ENCODE peak calls at places on chromosomes 1 and 21, in ten cellular contexts. One of them, this sample, is unnamed.

GRCh38 chr1:168735987-168736386 is 7.0 kb upstream of the DPT start:
- DNase-seq in T-helper 2 cell: no peak
- DNase-seq in iPS-NIHi11: no peak
- DNase-seq in mucosa of gallbladder: no peak
- DNase-seq in activated naive CD4-positive, alpha-beta T cell treated with anti-CD3 and anti-CD28 coated beads, Interleukin-2, amount 50 U/mL, for 72 hours: no peak
- DNase-seq in HTR-8/SVneo: no peak
- DNase-seq in NCI-H69: no peak
- DNase-seq in GM23338: no peak
- DNase-seq in NCI-H2081 treated with DMSO at 0.1 percent for 48 hours: no peak
- DNase-seq in endodermal cell: no peak
- DNase-seq in this sample: no peak

GRCh38 chr1:4305526-4306301 is 348.7 kb upstream of the AJAP1 start:
- DNase-seq in T-helper 2 cell: no peak
- DNase-seq in iPS-NIHi11: no peak
- DNase-seq in mucosa of gallbladder: no peak
- DNase-seq in activated naive CD4-positive, alpha-beta T cell treated with anti-CD3 and anti-CD28 coated beads, Interleukin-2, amount 50 U/mL, for 72 hours: no peak
- DNase-seq in HTR-8/SVneo: no peak
- DNase-seq in NCI-H69: no peak
- DNase-seq in GM23338: no peak
- DNase-seq in NCI-H2081 treated with DMSO at 0.1 percent for 48 hours: no peak
- DNase-seq in endodermal cell: peak; percentile 13
- DNase-seq in this sample: no peak

GRCh38 chr1:53089478-53090226 is 27.6 kb downstream of the PODN start:
- DNase-seq in T-helper 2 cell: no peak
- DNase-seq in iPS-NIHi11: no peak
- DNase-seq in mucosa of gallbladder: peak; percentile 81
- DNase-seq in activated naive CD4-positive, alpha-beta T cell treated with anti-CD3 and anti-CD28 coated beads, Interleukin-2, amount 50 U/mL, for 72 hours: no peak
- DNase-seq in HTR-8/SVneo: no peak
- DNase-seq in NCI-H69: no peak
- DNase-seq in GM23338: no peak
- DNase-seq in NCI-H2081 treated with DMSO at 0.1 percent for 48 hours: no peak
- DNase-seq in endodermal cell: no peak
- DNase-seq in this sample: peak; percentile 73

GRCh38 chr1:243415663-243416365 is 160.0 kb downstream of the SDCCAG8 start:
- DNase-seq in T-helper 2 cell: no peak
- DNase-seq in iPS-NIHi11: no peak
- DNase-seq in mucosa of gallbladder: no peak
- DNase-seq in activated naive CD4-positive, alpha-beta T cell treated with anti-CD3 and anti-CD28 coated beads, Interleukin-2, amount 50 U/mL, for 72 hours: no peak
- DNase-seq in HTR-8/SVneo: no peak
- DNase-seq in NCI-H69: peak; percentile 77
- DNase-seq in GM23338: peak; percentile 20
- DNase-seq in NCI-H2081 treated with DMSO at 0.1 percent for 48 hours: no peak
- DNase-seq in endodermal cell: peak; percentile 52
- DNase-seq in this sample: no peak

GRCh38 chr1:65343286-65343685 is 33.9 kb downstream of the DNAJC6 start:
- DNase-seq in T-helper 2 cell: no peak
- DNase-seq in iPS-NIHi11: no peak
- DNase-seq in mucosa of gallbladder: no peak
- DNase-seq in activated naive CD4-positive, alpha-beta T cell treated with anti-CD3 and anti-CD28 coated beads, Interleukin-2, amount 50 U/mL, for 72 hours: no peak
- DNase-seq in HTR-8/SVneo: no peak
- DNase-seq in NCI-H69: no peak
- DNase-seq in GM23338: no peak
- DNase-seq in NCI-H2081 treated with DMSO at 0.1 percent for 48 hours: no peak
- DNase-seq in endodermal cell: no peak
- DNase-seq in this sample: no peak

GRCh38 chr1:57474097-57474750 is 50.4 kb upstream of the DAB1 start:
- DNase-seq in T-helper 2 cell: no peak
- DNase-seq in iPS-NIHi11: no peak
- DNase-seq in mucosa of gallbladder: no peak
- DNase-seq in activated naive CD4-positive, alpha-beta T cell treated with anti-CD3 and anti-CD28 coated beads, Interleukin-2, amount 50 U/mL, for 72 hours: no peak
- DNase-seq in HTR-8/SVneo: peak; percentile 10
- DNase-seq in NCI-H69: no peak
- DNase-seq in GM23338: no peak
- DNase-seq in NCI-H2081 treated with DMSO at 0.1 percent for 48 hours: no peak
- DNase-seq in endodermal cell: no peak
- DNase-seq in this sample: no peak

GRCh38 chr1:198805498-198806151 is 166.8 kb downstream of the PTPRC start:
- DNase-seq in T-helper 2 cell: no peak
- DNase-seq in iPS-NIHi11: no peak
- DNase-seq in mucosa of gallbladder: no peak
- DNase-seq in activated naive CD4-positive, alpha-beta T cell treated with anti-CD3 and anti-CD28 coated beads, Interleukin-2, amount 50 U/mL, for 72 hours: no peak
- DNase-seq in HTR-8/SVneo: no peak
- DNase-seq in NCI-H69: no peak
- DNase-seq in GM23338: no peak
- DNase-seq in NCI-H2081 treated with DMSO at 0.1 percent for 48 hours: no peak
- DNase-seq in endodermal cell: no peak
- DNase-seq in this sample: no peak

GRCh38 chr21:46253610-46254124 is 25.1 kb upstream of the LSS start:
- DNase-seq in T-helper 2 cell: no peak
- DNase-seq in iPS-NIHi11: no peak
- DNase-seq in mucosa of gallbladder: no peak
- DNase-seq in activated naive CD4-positive, alpha-beta T cell treated with anti-CD3 and anti-CD28 coated beads, Interleukin-2, amount 50 U/mL, for 72 hours: peak; percentile 30
- DNase-seq in HTR-8/SVneo: no peak
- DNase-seq in NCI-H69: no peak
- DNase-seq in GM23338: peak; percentile 21
- DNase-seq in NCI-H2081 treated with DMSO at 0.1 percent for 48 hours: no peak
- DNase-seq in endodermal cell: no peak
- DNase-seq in this sample: no peak

GRCh38 chr1:193237381-193237978 is 51.1 kb upstream of the B3GALT2 start:
- DNase-seq in T-helper 2 cell: no peak
- DNase-seq in iPS-NIHi11: no peak
- DNase-seq in mucosa of gallbladder: no peak
- DNase-seq in activated naive CD4-positive, alpha-beta T cell treated with anti-CD3 and anti-CD28 coated beads, Interleukin-2, amount 50 U/mL, for 72 hours: no peak
- DNase-seq in HTR-8/SVneo: no peak
- DNase-seq in NCI-H69: no peak
- DNase-seq in GM23338: no peak
- DNase-seq in NCI-H2081 treated with DMSO at 0.1 percent for 48 hours: no peak
- DNase-seq in endodermal cell: no peak
- DNase-seq in this sample: no peak

GRCh38 chr1:51070011-51070410 is 32.0 kb upstream of the C1orf185 start:
- DNase-seq in T-helper 2 cell: no peak
- DNase-seq in iPS-NIHi11: no peak
- DNase-seq in mucosa of gallbladder: no peak
- DNase-seq in activated naive CD4-positive, alpha-beta T cell treated with anti-CD3 and anti-CD28 coated beads, Interleukin-2, amount 50 U/mL, for 72 hours: no peak
- DNase-seq in HTR-8/SVneo: no peak
- DNase-seq in NCI-H69: peak; percentile 89
- DNase-seq in GM23338: no peak
- DNase-seq in NCI-H2081 treated with DMSO at 0.1 percent for 48 hours: no peak
- DNase-seq in endodermal cell: no peak
- DNase-seq in this sample: no peak

GRCh38 chr1:120179420-120180348 is 3.4 kb upstream of the SEC22B start:
- DNase-seq in T-helper 2 cell: no peak
- DNase-seq in iPS-NIHi11: no peak
- DNase-seq in mucosa of gallbladder: no peak
- DNase-seq in activated naive CD4-positive, alpha-beta T cell treated with anti-CD3 and anti-CD28 coated beads, Interleukin-2, amount 50 U/mL, for 72 hours: no peak
- DNase-seq in HTR-8/SVneo: no peak
- DNase-seq in NCI-H69: peak; percentile 82
- DNase-seq in GM23338: peak; percentile 41
- DNase-seq in NCI-H2081 treated with DMSO at 0.1 percent for 48 hours: no peak
- DNase-seq in endodermal cell: peak; percentile 69
- DNase-seq in this sample: peak; percentile 47

GRCh38 chr1:8879348-8880067 is 1.0 kb upstream of the ENO1 start:
- DNase-seq in T-helper 2 cell: no peak
- DNase-seq in iPS-NIHi11: no peak
- DNase-seq in mucosa of gallbladder: no peak
- DNase-seq in activated naive CD4-positive, alpha-beta T cell treated with anti-CD3 and anti-CD28 coated beads, Interleukin-2, amount 50 U/mL, for 72 hours: no peak
- DNase-seq in HTR-8/SVneo: no peak
- DNase-seq in NCI-H69: no peak
- DNase-seq in GM23338: no peak
- DNase-seq in NCI-H2081 treated with DMSO at 0.1 percent for 48 hours: no peak
- DNase-seq in endodermal cell: no peak
- DNase-seq in this sample: no peak

GRCh38 chr1:23544444-23545389 is 13.7 kb upstream of the E2F2 start:
- DNase-seq in T-helper 2 cell: peak; percentile 35
- DNase-seq in iPS-NIHi11: peak; percentile 75
- DNase-seq in mucosa of gallbladder: peak; percentile 76
- DNase-seq in activated naive CD4-positive, alpha-beta T cell treated with anti-CD3 and anti-CD28 coated beads, Interleukin-2, amount 50 U/mL, for 72 hours: peak; percentile 70
- DNase-seq in HTR-8/SVneo: peak; percentile 67
- DNase-seq in NCI-H69: peak; percentile 79
- DNase-seq in GM23338: peak; percentile 96
- DNase-seq in NCI-H2081 treated with DMSO at 0.1 percent for 48 hours: peak; percentile 61
- DNase-seq in endodermal cell: peak; percentile 93
- DNase-seq in this sample: peak; percentile 77

GRCh38 chr1:15428815-15429435 is 9.3 kb upstream of the CTRC start:
- DNase-seq in T-helper 2 cell: no peak
- DNase-seq in iPS-NIHi11: no peak
- DNase-seq in mucosa of gallbladder: no peak
- DNase-seq in activated naive CD4-positive, alpha-beta T cell treated with anti-CD3 and anti-CD28 coated beads, Interleukin-2, amount 50 U/mL, for 72 hours: no peak
- DNase-seq in HTR-8/SVneo: no peak
- DNase-seq in NCI-H69: no peak
- DNase-seq in GM23338: no peak
- DNase-seq in NCI-H2081 treated with DMSO at 0.1 percent for 48 hours: no peak
- DNase-seq in endodermal cell: no peak
- DNase-seq in this sample: no peak